ENCODE peak calls at places on chromosomes 7 and 10, in five cellular contexts. B is CD4-positive, alpha-beta T cell; X is HL-60; S is HFFc6; P is bronchial epithelial cell. Z is an unnamed sample.

GRCh38 chr7:156604311-156604710 is 36.3 kb upstream of the RNF32 start:
- DNase-seq in B (no peak), X (no peak), S (no peak), P (no peak), Z (no peak)

GRCh38 chr10:125008689-125009579 is 67.0 kb downstream of the ZRANB1 start:
- DNase-seq in B (no peak), X (no peak), S (no peak), P (peak; percentile 75), Z (no peak)

GRCh38 chr10:42972946-42973345 is 103.9 kb upstream of the RET start:
- DNase-seq in B (no peak), X (peak; percentile 92), S (no peak), P (no peak), Z (no peak)

GRCh38 chr7:50497968-50498367 is 47.8 kb upstream of the FIGNL1 start:
- DNase-seq in B (no peak), X (no peak), S (no peak), P (no peak), Z (no peak)

GRCh38 chr7:1965579-1966294 is 267.0 kb downstream of the MAD1L1 start:
- DNase-seq in B (no peak), X (no peak), S (no peak), P (no peak), Z (no peak)

GRCh38 chr10:31958849-31959248 is 30.2 kb upstream of the ARHGAP12 start:
- DNase-seq in B (no peak), X (no peak), S (no peak), P (peak; percentile 39), Z (no peak)

GRCh38 chr10:29980084-29980483 is 79.3 kb downstream of the JCAD start:
- DNase-seq in B (no peak), X (no peak), S (no peak), P (peak; percentile 58), Z (no peak)

GRCh38 chr7:96701258-96701657 is 8.4 kb downstream of the SEM1 start:
- DNase-seq in B (no peak), X (no peak), S (no peak), P (no peak), Z (no peak)

GRCh38 chr7:78225534-78225933 is 427.0 kb downstream of the PHTF2 start:
- DNase-seq in B (no peak), X (no peak), S (peak; percentile 22), P (no peak), Z (no peak)

GRCh38 chr7:12524794-12525386 is 45.6 kb upstream of the SCIN start:
- DNase-seq in B (no peak), X (peak; percentile 16), S (peak; percentile 75), P (peak; percentile 63), Z (no peak)

GRCh38 chr10:90111671-90112070 is 410.3 kb downstream of the KIF20B start:
- DNase-seq in B (no peak), X (no peak), S (no peak), P (peak; percentile 95), Z (no peak)

GRCh38 chr10:106043833-106044232 is 1120.7 kb downstream of the SORCS1 start:
- DNase-seq in B (no peak), X (no peak), S (no peak), P (no peak), Z (no peak)

GRCh38 chr10:68137174-68137573 is 27.9 kb downstream of the MYPN start:
- DNase-seq in B (no peak), X (no peak), S (peak; percentile 25), P (no peak), Z (no peak)

GRCh38 chr7:107874097-107874496 is 16.9 kb upstream of the DLD start:
- DNase-seq in B (no peak), X (no peak), S (no peak), P (no peak), Z (no peak)

GRCh38 chr10:129787557-129787956 is 176.5 kb downstream of the EBF3 start:
- DNase-seq in B (no peak), X (no peak), S (no peak), P (no peak), Z (no peak)

GRCh38 chr7:151282111-151282510 is 33.6 kb upstream of the SMARCD3 start:
- DNase-seq in B (no peak), X (no peak), S (no peak), P (no peak), Z (no peak)

GRCh38 chr10:98570764-98571163 is 124.0 kb upstream of the HPS1 start:
- DNase-seq in B (no peak), X (no peak), S (no peak), P (no peak), Z (no peak)

GRCh38 chr10:3774018-3774813 is 10.8 kb downstream of the KLF6 start:
- DNase-seq in B (no peak), X (no peak), S (peak; percentile 64), P (peak; percentile 81), Z (no peak)

GRCh38 chr7:147605326-147605725 is 985.2 kb upstream of the C7orf33 start:
- DNase-seq in B (no peak), X (no peak), S (no peak), P (no peak), Z (no peak)

GRCh38 chr7:50423860-50424259 is 26.3 kb downstream of the FIGNL1 start:
- DNase-seq in B (no peak), X (no peak), S (no peak), P (no peak), Z (no peak)

GRCh38 chr10:78336402-78336791 is 302.7 kb downstream of the RPS24 start:
- DNase-seq in B (no peak), X (no peak), S (peak; percentile 94), P (no peak), Z (no peak)

GRCh38 chr7:141074162-141074989 is 512 bp downstream of the TMEM178B start:
- DNase-seq in B (no peak), X (no peak), S (no peak), P (no peak), Z (no peak)

GRCh38 chr7:155340071-155340531 is 42.4 kb downstream of the INSIG1 start:
- DNase-seq in B (no peak), X (no peak), S (no peak), P (no peak), Z (no peak)

GRCh38 chr10:67005981-67006380 is 80.1 kb downstream of the LRRTM3 start:
- DNase-seq in B (no peak), X (no peak), S (no peak), P (no peak), Z (no peak)

GRCh38 chr7:8176370-8177081 is 85.4 kb downstream of the ICA1 start:
- DNase-seq in B (peak; percentile 56), X (peak; percentile 20), S (no peak), P (no peak), Z (peak; percentile 52)

DNA sequence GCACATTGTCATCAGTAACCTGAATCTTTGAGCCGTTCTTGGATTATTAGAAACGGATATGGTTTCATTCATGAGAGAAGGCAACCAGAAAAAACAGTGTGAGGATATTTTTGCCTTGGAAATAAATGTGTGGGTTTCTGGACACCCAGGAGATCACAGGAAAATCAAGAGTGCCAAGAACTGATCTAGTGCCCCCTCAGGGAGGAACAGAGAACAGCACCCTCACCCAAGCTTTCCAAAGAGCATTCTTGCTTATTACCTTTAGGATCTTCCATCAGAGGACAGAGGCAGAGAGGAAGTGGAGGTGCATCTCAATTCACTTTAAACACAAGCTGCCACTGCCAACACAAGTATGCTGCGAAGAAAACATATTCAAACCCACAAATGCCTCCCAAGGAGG is 851.5 kb upstream of the COBL start:
- DNase-seq in B (no peak), X (no peak), S (no peak), P (no peak), Z (no peak)
- TF ChIP-seq CTCF in B (no peak), X (no peak), S (no peak), P (no peak), Z (no peak)

DNA sequence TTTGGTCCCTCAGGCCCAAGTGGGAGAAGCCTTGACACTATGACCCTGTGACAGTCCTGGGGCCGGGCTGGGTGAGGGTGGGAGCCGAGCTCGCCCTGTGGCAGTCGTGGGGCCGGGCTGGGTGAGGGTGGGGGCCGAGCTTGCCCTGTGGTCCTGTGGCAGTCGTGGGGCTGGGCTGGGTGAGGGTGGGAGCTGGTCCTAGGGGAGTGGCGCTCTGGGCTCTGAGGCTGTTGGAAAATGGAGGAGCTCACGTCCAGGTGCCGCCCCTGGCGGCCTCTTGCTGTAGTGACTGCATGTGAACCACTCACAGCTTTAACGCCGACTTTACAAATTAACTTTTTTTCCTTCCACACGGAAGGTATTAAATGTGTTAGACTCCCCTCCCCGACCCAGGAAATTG is 312.6 kb downstream of the WDR37 start:
- DNase-seq in B (no peak), X (no peak), S (no peak), P (no peak), Z (peak; percentile 42)
- TF ChIP-seq CTCF in B (no peak), X (peak; percentile 14), S (peak; percentile 49), P (peak; percentile 5), Z (peak; percentile 53)

GRCh38 chr7:120941064-120941463 is 9.5 kb upstream of the ING3 start:
- DNase-seq in B (no peak), X (no peak), S (no peak), P (peak; percentile 35), Z (no peak)
- TF ChIP-seq CTCF in B (peak; percentile 29), X (no peak), S (peak; percentile 65), P (no peak), Z (peak; percentile 22)

DNA sequence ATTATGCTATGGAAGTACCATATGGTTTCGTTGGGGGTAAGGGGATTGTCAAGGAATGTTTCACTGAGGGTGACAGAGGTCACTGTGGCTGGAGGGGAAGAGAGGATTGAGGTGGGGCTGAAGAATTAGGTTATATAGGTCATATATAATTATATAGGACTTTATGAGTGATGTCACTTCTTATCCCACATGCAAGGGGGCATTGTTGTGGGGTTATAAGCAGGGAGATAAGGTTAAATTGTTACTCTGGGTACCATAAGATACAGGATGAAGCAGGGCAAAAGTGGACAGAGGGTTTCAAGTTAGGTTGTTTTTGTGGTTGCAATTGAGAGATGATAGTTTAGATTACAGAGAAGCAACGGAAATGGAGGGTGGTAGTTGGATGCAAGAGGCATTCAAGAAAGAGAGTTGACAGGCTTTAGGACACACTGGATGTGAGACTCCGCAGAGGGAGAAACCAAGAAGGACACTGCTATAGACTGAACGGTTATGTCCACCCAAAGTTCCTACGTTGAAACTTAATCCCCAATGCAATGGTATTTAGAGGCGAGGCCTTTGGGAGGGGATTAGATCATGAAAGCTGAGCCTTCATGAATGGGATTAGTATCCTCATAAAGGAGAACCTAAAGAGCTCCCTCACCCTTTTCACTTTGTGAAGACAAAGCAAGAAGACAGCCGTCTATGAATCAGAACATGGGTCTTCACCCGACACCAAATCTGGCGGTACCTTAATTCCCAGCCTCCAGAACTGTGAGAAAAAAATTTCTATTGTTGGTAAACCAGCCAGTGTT is 7.0 kb upstream of the PRR15 start:
- DNase-seq in B (no peak), X (no peak), S (no peak), P (no peak), Z (no peak)
- TF ChIP-seq CTCF in B (no peak), X (no peak), S (peak; percentile 37), P (peak; percentile 12), Z (peak; percentile 13)

DNA sequence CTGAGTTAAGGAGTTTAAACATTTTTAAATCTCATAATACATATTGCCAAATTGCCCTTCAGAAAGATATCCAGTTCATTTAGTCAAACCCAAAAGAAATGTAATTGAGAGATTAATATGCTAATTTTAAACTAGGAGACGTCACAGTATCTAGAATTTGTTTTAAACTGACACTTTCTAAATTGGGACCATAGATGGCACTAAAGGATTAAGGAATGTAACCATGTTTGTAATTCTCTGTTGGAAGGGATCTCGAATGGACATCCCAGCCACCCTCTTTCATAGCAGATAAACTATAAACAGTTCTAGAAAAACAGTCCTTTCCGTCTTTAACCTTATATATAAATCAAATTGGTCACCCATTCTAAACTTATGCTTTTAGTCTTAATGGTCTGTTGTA is 30.0 kb upstream of the SAMD9L start:
- DNase-seq in B (no peak), X (no peak), S (no peak), P (peak; percentile 42), Z (no peak)
- TF ChIP-seq CTCF in B (peak; percentile 17), X (no peak), S (peak; percentile 45), P (no peak), Z (no peak)

GRCh38 chr7:132557489-132558044 is 18.7 kb downstream of the PLXNA4 start:
- DNase-seq in B (no peak), X (no peak), S (no peak), P (no peak), Z (no peak)
- TF ChIP-seq CTCF in B (no peak), X (no peak), S (peak; percentile 34), P (no peak), Z (no peak)

Z was measured in CD14-positive monocyte.